ENCODE peak calls at places on chromosomes 5 and 9, in four cellular contexts. V is K562, W is HL-60, T is GM12878. E is an unnamed sample.

GRCh38 chr5:56640763-56641406 is 174.5 kb upstream of the MAP3K1 start:
- DNase-seq in W (no peak), T (no peak), V (no peak), E (no peak)

GRCh38 chr5:131171276-131171815 is 602 bp downstream of the LYRM7 start:
- DNase-seq in W (no peak), V (no peak), T (no peak), E (no peak)

GRCh38 chr5:113249216-113249615 is 185.6 kb downstream of the TSSK1B start:
- DNase-seq in T (no peak), V (no peak), W (no peak), E (no peak)

GRCh38 chr5:95392593-95393182 is 1.5 kb downstream of the FAM81B start:
- DNase-seq in V (peak; percentile 53), W (no peak), T (no peak), E (no peak)

GRCh38 chr9:35712762-35713400 is 19.1 kb downstream of the TLN1 start:
- DNase-seq in V (no peak), W (no peak), T (no peak), E (no peak)

GRCh38 chr9:118316831-118317230 is 612.6 kb downstream of the TLR4 start:
- DNase-seq in V (no peak), W (no peak), T (no peak), E (no peak)

GRCh38 chr5:135156715-135157404 is 122.8 kb upstream of the PITX1 start:
- DNase-seq in T (no peak), W (peak; percentile 84), V (no peak), E (no peak)

GRCh38 chr5:109740329-109740728 is 50.6 kb downstream of the MAN2A1 start:
- DNase-seq in T (peak; percentile 32), W (no peak), V (no peak), E (no peak)

GRCh38 chr5:178460598-178461425 is 129.4 kb downstream of the COL23A1 start:
- DNase-seq in V (peak; percentile 84), W (no peak), T (no peak), E (peak; percentile 39)

GRCh38 chr5:137336161-137336560 is 163.0 kb downstream of the SPOCK1 start:
- DNase-seq in T (no peak), V (no peak), W (no peak), E (no peak)

GRCh38 chr5:11903614-11904269 is 504 bp downstream of the CTNND2 start:
- DNase-seq in W (no peak), V (no peak), T (no peak), E (no peak)

GRCh38 chr5:67297376-67297775 is 100.8 kb upstream of the CD180 start:
- DNase-seq in T (no peak), V (no peak), W (no peak), E (no peak)

GRCh38 chr5:137201876-137202275 is 297.2 kb downstream of the SPOCK1 start:
- DNase-seq in W (no peak), V (no peak), T (no peak), E (no peak)

GRCh38 chr9:133703571-133704399 is 34.4 kb downstream of the SARDH start:
- DNase-seq in T (no peak), V (no peak), W (no peak), E (no peak)

GRCh38 chr5:180790020-180790419 is 12.6 kb downstream of the MGAT1 start:
- DNase-seq in T (no peak), V (no peak), W (no peak), E (no peak)

GRCh38 chr5:176648467-176649194 is 1.3 kb downstream of the TSPAN17 start:
- DNase-seq in T (no peak), V (peak; percentile 83), W (no peak), E (no peak)

GRCh38 chr9:124766815-124767554 is 4.1 kb downstream of the NR6A1 start:
- DNase-seq in T (no peak), V (no peak), W (no peak), E (no peak)

GRCh38 chr9:133512253-133513213 is 12.2 kb downstream of the MYMK start:
- DNase-seq in T (no peak), W (no peak), V (no peak), E (no peak)

GRCh38 chr5:98217138-98217537 is 556.3 kb upstream of the RGMB start:
- DNase-seq in T (no peak), W (no peak), V (no peak), E (no peak)

GRCh38 chr5:60703944-60704343 is 4.0 kb upstream of the DEPDC1B start:
- DNase-seq in W (no peak), T (no peak), V (no peak), E (no peak)

GRCh38 chr9:83537331-83538171 is 650 bp downstream of the FRMD3 start:
- DNase-seq in V (no peak), T (no peak), W (no peak), E (no peak)

GRCh38 chr9:94153905-94154304 is 69.6 kb downstream of the PTPDC1 start:
- DNase-seq in W (no peak), V (no peak), T (no peak), E (no peak)

GRCh38 chr5:129021744-129022143 is 56.5 kb downstream of the SLC27A6 start:
- DNase-seq in V (no peak), W (no peak), T (no peak), E (no peak)

GRCh38 chr5:96235008-96235910 is 197.8 kb downstream of the PCSK1 start:
- DNase-seq in W (no peak), V (no peak), T (no peak), E (no peak)

GRCh38 chr5:146426853-146427618 is 20.1 kb upstream of the TCERG1 start:
- DNase-seq in T (no peak), W (no peak), V (peak; percentile 46), E (no peak)

GRCh38 chr5:126917918-126918623 is 112.3 kb downstream of the MARCHF3 start:
- DNase-seq in T (no peak), V (peak; percentile 21), W (no peak), E (no peak)

GRCh38 chr9:135818718-135819475 is 88.4 kb downstream of the CAMSAP1 start:
- DNase-seq in V (no peak), T (no peak), W (no peak), E (no peak)

GRCh38 chr5:157352756-157353340 is 86.9 kb downstream of the CYFIP2 start:
- DNase-seq in T (no peak), W (no peak), V (no peak), E (no peak)
- TF ChIP-seq SPI1 in T (no peak), W (no peak), V (no peak), E (no peak)

DNA sequence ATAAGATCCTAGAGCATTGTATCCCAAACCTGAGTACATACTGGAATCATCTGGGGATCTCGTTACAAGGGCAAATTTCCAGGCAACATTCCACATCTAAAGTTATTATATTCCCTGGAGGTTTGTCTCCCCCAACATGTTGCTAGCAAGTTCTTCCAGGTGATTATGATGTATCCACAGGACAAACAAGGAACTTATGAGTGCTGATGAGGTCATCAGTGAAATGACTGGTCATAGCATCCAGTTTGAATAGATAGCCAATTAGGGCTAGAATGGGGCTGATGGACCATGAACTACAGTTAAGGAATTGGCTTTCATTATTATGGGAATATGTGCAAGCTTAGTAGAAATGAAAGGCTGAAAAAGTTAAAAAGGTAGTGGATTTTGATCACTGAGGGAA is 115.2 kb downstream of the CWC27 start:
- DNase-seq in T (no peak), W (no peak), V (no peak), E (no peak)
- TF ChIP-seq SPI1 in T (no peak), W (no peak), V (no peak), E (no peak)

GRCh38 chr5:88889165-88890069 is 6.4 kb upstream of the MEF2C start:
- DNase-seq in W (no peak), V (no peak), T (no peak), E (no peak)
- TF ChIP-seq SPI1 in W (no peak), V (no peak), T (no peak), E (no peak)

DNA sequence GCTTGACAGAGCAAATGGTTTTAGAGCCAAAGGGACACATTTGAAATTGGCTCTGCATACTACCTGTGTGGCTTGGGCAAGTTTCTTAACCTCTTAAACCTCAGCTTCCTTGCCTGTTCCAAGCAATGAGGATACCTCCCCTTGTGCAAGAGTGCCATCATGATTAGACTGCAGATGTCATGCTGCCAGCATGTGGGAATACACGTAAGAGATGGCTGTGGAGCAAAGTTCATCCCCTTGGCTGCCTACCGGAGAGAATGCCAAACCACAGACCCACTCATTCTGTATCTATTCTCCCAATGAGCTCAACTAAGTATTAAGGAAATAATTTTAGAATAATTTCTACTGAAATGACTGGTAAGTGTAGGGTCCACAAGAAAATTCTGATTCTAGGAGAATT is 101.3 kb downstream of the WDR41 start:
- DNase-seq in V (no peak), T (no peak), W (no peak), E (no peak)
- TF ChIP-seq SPI1 in V (no peak), T (no peak), W (no peak), E (no peak)

GRCh38 chr9:110030632-110031031 is 177.3 kb downstream of the C9orf152 start:
- DNase-seq in T (no peak), V (no peak), W (no peak), E (no peak)

GRCh38 chr9:110028281-110029075 is 179.5 kb downstream of the C9orf152 start:
- DNase-seq in T (no peak), W (no peak), V (no peak), E (no peak)

GRCh38 chr9:110029815-110030480 is 178.0 kb downstream of the C9orf152 start:
- DNase-seq in V (no peak), W (no peak), T (no peak), E (no peak)

GRCh38 chr9:110027624-110028023 is 180.3 kb downstream of the C9orf152 start:
- DNase-seq in T (no peak), W (no peak), V (no peak), E (no peak)

DNA sequence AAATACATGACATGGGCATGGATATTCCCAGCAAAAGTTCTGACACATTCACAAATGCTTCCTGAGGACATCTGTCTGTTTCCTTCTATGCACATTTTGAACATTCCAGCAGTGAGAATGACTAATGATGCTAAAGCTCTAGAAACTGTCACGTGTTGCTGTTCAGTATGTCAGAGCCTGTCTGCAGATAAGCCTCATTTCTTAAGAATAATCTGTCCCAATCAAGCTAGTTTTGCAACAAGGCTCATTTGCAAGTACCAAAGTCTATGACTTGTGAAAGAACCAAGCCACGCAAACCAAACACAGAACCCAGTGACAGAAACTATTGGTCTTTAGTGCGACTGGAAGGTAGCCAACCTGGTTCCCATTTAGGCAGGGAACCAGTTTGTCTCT is 178.5 kb downstream of the C9orf152 start:
- DNase-seq in V (no peak), W (peak; percentile 78), T (no peak), E (no peak)
- TF ChIP-seq SPI1 in V (no peak), W (no peak), T (no peak), E (no peak)

DNA sequence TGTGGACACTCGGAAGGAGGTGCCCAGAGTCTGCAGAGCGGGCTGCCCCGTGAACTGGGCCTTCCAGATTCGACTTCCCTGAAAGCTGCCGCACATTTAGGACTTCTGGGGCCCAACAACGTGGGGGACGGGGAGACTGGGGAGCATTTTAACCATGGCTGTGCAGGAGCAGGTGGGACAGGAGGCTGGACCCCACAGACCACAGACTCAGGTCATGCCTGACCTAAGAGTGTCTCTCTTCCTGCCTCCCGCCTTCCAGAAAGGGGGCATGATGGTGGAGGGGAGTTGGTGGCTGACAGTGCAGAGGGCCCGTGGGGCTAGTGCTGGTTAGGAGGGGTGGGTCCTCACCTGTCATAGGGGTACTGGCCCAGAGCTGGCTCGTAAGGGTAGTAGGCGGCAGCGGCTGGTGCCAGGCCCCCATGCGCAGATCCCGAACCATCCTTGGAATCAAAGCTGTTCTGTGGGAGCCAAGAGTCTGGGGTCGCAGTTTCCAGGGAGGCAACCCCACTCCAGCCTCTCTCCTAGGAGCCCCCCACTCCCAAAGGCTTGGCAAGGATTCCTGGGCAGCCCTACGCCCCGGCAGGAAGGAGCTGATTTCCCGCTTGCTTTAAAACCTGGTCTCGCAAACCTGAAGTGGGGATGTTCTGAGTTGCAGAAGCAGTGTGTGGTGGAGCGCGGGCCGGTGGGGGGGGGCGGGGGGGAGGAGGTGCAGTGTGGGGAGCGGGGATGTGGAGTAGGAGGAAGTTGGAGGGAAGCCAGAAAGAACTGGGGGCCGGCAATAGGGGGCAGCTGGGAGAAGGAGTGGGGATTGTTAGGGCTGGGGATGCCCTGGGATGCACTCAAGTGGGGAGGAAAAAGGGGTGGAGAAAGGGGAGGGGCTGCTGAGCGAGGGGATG is 2.1 kb downstream of the IRX4 start:
- DNase-seq in V (no peak), T (no peak), W (no peak), E (no peak)
- TF ChIP-seq SPI1 in V (no peak), T (no peak), W (no peak), E (no peak)

E was measured in GM12891.